ENCODE peak calls at places on chromosome X, in four cellular contexts. X is activated gamma-delta T cell treated with Interleukin-2 at 50 U/mL for 16 hours; Q is CD4-positive, alpha-beta memory T cell; I is activated CD8-positive, alpha-beta memory T cell treated with anti-CD3 and anti-CD28 coated beads for 48 hours. K is an unnamed sample.
A peak's percentile ranks its signal among the peaks of the same experiment; 100 is the strongest.

GRCh38 chrX:26032141-26032917 is 105.8 kb upstream of the MAGEB18 start:
- DNase-seq in X (no peak), Q (no peak), I (no peak), K (no peak)

GRCh38 chrX:43971966-43972961 is 926 bp downstream of the NDP start:
- DNase-seq in X (no peak), Q (no peak), I (no peak), K (no peak)

GRCh38 chrX:116413273-116413672 is 23.1 kb upstream of the SLC6A14 start:
- DNase-seq in I (no peak), Q (no peak), X (no peak), K (no peak)

GRCh38 chrX:49043220-49043986 is at the start of gene TFE3:
- DNase-seq in Q (peak; percentile 95), I (peak; percentile 86), X (peak; percentile 93), K (peak; percentile 98)

GRCh38 chrX:106862972-106863688 is 40.0 kb downstream of the RIPPLY1 start:
- DNase-seq in I (no peak), X (no peak), Q (peak; percentile 22), K (no peak)

GRCh38 chrX:133473451-133473850 is 58.2 kb upstream of the GPC4 start:
- DNase-seq in I (no peak), X (no peak), Q (no peak), K (no peak)

GRCh38 chrX:111129949-111130348 is 34.0 kb downstream of the PAK3 start:
- DNase-seq in I (no peak), X (no peak), Q (no peak), K (no peak)

GRCh38 chrX:72666451-72666850 is 47.7 kb downstream of the PHKA1 start:
- DNase-seq in Q (no peak), I (no peak), X (no peak), K (no peak)

GRCh38 chrX:148609766-148610698 is 109.6 kb downstream of the AFF2 start:
- DNase-seq in I (no peak), Q (no peak), X (no peak), K (no peak)

K was measured in DMS 273 treated with DMSO at 0.1 percent for 48 hours.